ENCODE peak calls at places on chromosomes 5 and 9, in five cellular contexts. One of them, this sample, is unnamed.

GRCh38 chr9:35729700-35730485 is 2.1 kb downstream of the TLN1 start:
- DNase-seq in suprapubic skin: no peak
- DNase-seq in stimulated activated CD4-positive, alpha-beta T cell treated with anti-CD3 and anti-CD28 coated beads, TNF-alpha, amount 100 ng/mL, for 4 hours: no peak
- DNase-seq in GM04504: peak
- DNase-seq in NCI-H1092 treated with DMSO at 0.1 percent for 48 hours: no peak
- DNase-seq in this sample: no peak

GRCh38 chr5:60844429-60844890 is 391 bp upstream of the ELOVL7 start:
- DNase-seq in stimulated activated CD4-positive, alpha-beta T cell treated with anti-CD3 and anti-CD28 coated beads, TNF-alpha, amount 100 ng/mL, for 4 hours: no peak
- DNase-seq in suprapubic skin: no peak
- DNase-seq in NCI-H1092 treated with DMSO at 0.1 percent for 48 hours: no peak
- DNase-seq in GM04504: no peak
- DNase-seq in this sample: no peak

GRCh38 chr5:172646716-172647285 is 5.7 kb downstream of the NEURL1B start:
- DNase-seq in NCI-H1092 treated with DMSO at 0.1 percent for 48 hours: no peak
- DNase-seq in suprapubic skin: no peak
- DNase-seq in stimulated activated CD4-positive, alpha-beta T cell treated with anti-CD3 and anti-CD28 coated beads, TNF-alpha, amount 100 ng/mL, for 4 hours: no peak
- DNase-seq in GM04504: no peak
- DNase-seq in this sample: no peak

GRCh38 chr9:6584881-6585597 is 60.5 kb downstream of the GLDC start:
- DNase-seq in stimulated activated CD4-positive, alpha-beta T cell treated with anti-CD3 and anti-CD28 coated beads, TNF-alpha, amount 100 ng/mL, for 4 hours: no peak
- DNase-seq in NCI-H1092 treated with DMSO at 0.1 percent for 48 hours: peak
- DNase-seq in GM04504: no peak
- DNase-seq in suprapubic skin: no peak
- DNase-seq in this sample: no peak

GRCh38 chr9:16202913-16203734 is 650.3 kb downstream of the CCDC171 start:
- DNase-seq in stimulated activated CD4-positive, alpha-beta T cell treated with anti-CD3 and anti-CD28 coated beads, TNF-alpha, amount 100 ng/mL, for 4 hours: no peak
- DNase-seq in suprapubic skin: no peak
- DNase-seq in NCI-H1092 treated with DMSO at 0.1 percent for 48 hours: no peak
- DNase-seq in GM04504: peak
- DNase-seq in this sample: no peak

GRCh38 chr9:12813960-12814876 is 39.4 kb downstream of the LURAP1L start:
- DNase-seq in NCI-H1092 treated with DMSO at 0.1 percent for 48 hours: peak
- DNase-seq in stimulated activated CD4-positive, alpha-beta T cell treated with anti-CD3 and anti-CD28 coated beads, TNF-alpha, amount 100 ng/mL, for 4 hours: no peak
- DNase-seq in GM04504: peak
- DNase-seq in suprapubic skin: peak
- DNase-seq in this sample: peak

GRCh38 chr5:181045316-181045715 is 5.2 kb downstream of the BTNL9 start:
- DNase-seq in stimulated activated CD4-positive, alpha-beta T cell treated with anti-CD3 and anti-CD28 coated beads, TNF-alpha, amount 100 ng/mL, for 4 hours: no peak
- DNase-seq in NCI-H1092 treated with DMSO at 0.1 percent for 48 hours: no peak
- DNase-seq in suprapubic skin: no peak
- DNase-seq in GM04504: no peak
- DNase-seq in this sample: no peak

GRCh38 chr9:95874303-95874988 is 1.0 kb upstream of the ERCC6L2 start:
- DNase-seq in suprapubic skin: no peak
- DNase-seq in GM04504: no peak
- DNase-seq in NCI-H1092 treated with DMSO at 0.1 percent for 48 hours: no peak
- DNase-seq in stimulated activated CD4-positive, alpha-beta T cell treated with anti-CD3 and anti-CD28 coated beads, TNF-alpha, amount 100 ng/mL, for 4 hours: no peak
- DNase-seq in this sample: no peak

GRCh38 chr5:81626524-81626923 is 124.4 kb downstream of the SSBP2 start:
- DNase-seq in GM04504: no peak
- DNase-seq in suprapubic skin: no peak
- DNase-seq in NCI-H1092 treated with DMSO at 0.1 percent for 48 hours: no peak
- DNase-seq in stimulated activated CD4-positive, alpha-beta T cell treated with anti-CD3 and anti-CD28 coated beads, TNF-alpha, amount 100 ng/mL, for 4 hours: no peak
- DNase-seq in this sample: no peak

GRCh38 chr5:154311362-154311761 is 120.8 kb downstream of the GALNT10 start:
- DNase-seq in GM04504: no peak
- DNase-seq in stimulated activated CD4-positive, alpha-beta T cell treated with anti-CD3 and anti-CD28 coated beads, TNF-alpha, amount 100 ng/mL, for 4 hours: no peak
- DNase-seq in NCI-H1092 treated with DMSO at 0.1 percent for 48 hours: no peak
- DNase-seq in suprapubic skin: no peak
- DNase-seq in this sample: peak

GRCh38 chr5:57037355-57037754 is 85.4 kb upstream of the MIER3 start:
- DNase-seq in suprapubic skin: no peak
- DNase-seq in stimulated activated CD4-positive, alpha-beta T cell treated with anti-CD3 and anti-CD28 coated beads, TNF-alpha, amount 100 ng/mL, for 4 hours: no peak
- DNase-seq in GM04504: no peak
- DNase-seq in NCI-H1092 treated with DMSO at 0.1 percent for 48 hours: no peak
- DNase-seq in this sample: no peak

GRCh38 chr9:98318834-98319478 is 63.5 kb upstream of the TBC1D2 start:
- DNase-seq in NCI-H1092 treated with DMSO at 0.1 percent for 48 hours: no peak
- DNase-seq in stimulated activated CD4-positive, alpha-beta T cell treated with anti-CD3 and anti-CD28 coated beads, TNF-alpha, amount 100 ng/mL, for 4 hours: no peak
- DNase-seq in GM04504: no peak
- DNase-seq in suprapubic skin: no peak
- DNase-seq in this sample: no peak

GRCh38 chr9:73183917-73184861 is 32.5 kb downstream of the ANXA1 start:
- DNase-seq in GM04504: no peak
- DNase-seq in NCI-H1092 treated with DMSO at 0.1 percent for 48 hours: peak
- DNase-seq in suprapubic skin: no peak
- DNase-seq in stimulated activated CD4-positive, alpha-beta T cell treated with anti-CD3 and anti-CD28 coated beads, TNF-alpha, amount 100 ng/mL, for 4 hours: no peak
- DNase-seq in this sample: no peak

GRCh38 chr9:71243951-71244350 is 122.5 kb upstream of the TRPM3 start:
- DNase-seq in GM04504: no peak
- DNase-seq in stimulated activated CD4-positive, alpha-beta T cell treated with anti-CD3 and anti-CD28 coated beads, TNF-alpha, amount 100 ng/mL, for 4 hours: no peak
- DNase-seq in NCI-H1092 treated with DMSO at 0.1 percent for 48 hours: no peak
- DNase-seq in suprapubic skin: no peak
- DNase-seq in this sample: no peak

GRCh38 chr9:2234371-2234893 is 219.3 kb downstream of the SMARCA2 start:
- DNase-seq in stimulated activated CD4-positive, alpha-beta T cell treated with anti-CD3 and anti-CD28 coated beads, TNF-alpha, amount 100 ng/mL, for 4 hours: no peak
- DNase-seq in suprapubic skin: no peak
- DNase-seq in GM04504: no peak
- DNase-seq in NCI-H1092 treated with DMSO at 0.1 percent for 48 hours: peak
- DNase-seq in this sample: no peak

GRCh38 chr9:136308262-136309053 is 4.6 kb upstream of the CCDC187 start:
- DNase-seq in NCI-H1092 treated with DMSO at 0.1 percent for 48 hours: no peak
- DNase-seq in stimulated activated CD4-positive, alpha-beta T cell treated with anti-CD3 and anti-CD28 coated beads, TNF-alpha, amount 100 ng/mL, for 4 hours: no peak
- DNase-seq in suprapubic skin: no peak
- DNase-seq in GM04504: no peak
- DNase-seq in this sample: no peak

GRCh38 chr5:136174021-136174659 is 18.8 kb downstream of the SMIM32 start:
- DNase-seq in GM04504: peak
- DNase-seq in suprapubic skin: no peak
- DNase-seq in stimulated activated CD4-positive, alpha-beta T cell treated with anti-CD3 and anti-CD28 coated beads, TNF-alpha, amount 100 ng/mL, for 4 hours: no peak
- DNase-seq in NCI-H1092 treated with DMSO at 0.1 percent for 48 hours: peak
- DNase-seq in this sample: no peak

GRCh38 chr5:149780043-149780737 is 50.1 kb downstream of the PPARGC1B start:
- DNase-seq in stimulated activated CD4-positive, alpha-beta T cell treated with anti-CD3 and anti-CD28 coated beads, TNF-alpha, amount 100 ng/mL, for 4 hours: no peak
- DNase-seq in GM04504: no peak
- DNase-seq in suprapubic skin: no peak
- DNase-seq in NCI-H1092 treated with DMSO at 0.1 percent for 48 hours: no peak
- DNase-seq in this sample: no peak

GRCh38 chr5:80973027-80973426 is 12.9 kb downstream of the RASGRF2 start:
- DNase-seq in GM04504: no peak
- DNase-seq in suprapubic skin: no peak
- DNase-seq in stimulated activated CD4-positive, alpha-beta T cell treated with anti-CD3 and anti-CD28 coated beads, TNF-alpha, amount 100 ng/mL, for 4 hours: no peak
- DNase-seq in NCI-H1092 treated with DMSO at 0.1 percent for 48 hours: no peak
- DNase-seq in this sample: no peak

GRCh38 chr9:133989554-133990365 is 2.4 kb downstream of the VAV2 start:
- DNase-seq in stimulated activated CD4-positive, alpha-beta T cell treated with anti-CD3 and anti-CD28 coated beads, TNF-alpha, amount 100 ng/mL, for 4 hours: no peak
- DNase-seq in NCI-H1092 treated with DMSO at 0.1 percent for 48 hours: no peak
- DNase-seq in suprapubic skin: peak
- DNase-seq in GM04504: no peak
- DNase-seq in this sample: no peak

GRCh38 chr5:125575561-125576504 is 829.4 kb upstream of the ZNF608 start:
- DNase-seq in stimulated activated CD4-positive, alpha-beta T cell treated with anti-CD3 and anti-CD28 coated beads, TNF-alpha, amount 100 ng/mL, for 4 hours: no peak
- DNase-seq in GM04504: no peak
- DNase-seq in suprapubic skin: no peak
- DNase-seq in NCI-H1092 treated with DMSO at 0.1 percent for 48 hours: peak
- DNase-seq in this sample: no peak

GRCh38 chr5:175811594-175811993 is 59.8 kb upstream of the CPLX2 start:
- DNase-seq in GM04504: no peak
- DNase-seq in NCI-H1092 treated with DMSO at 0.1 percent for 48 hours: no peak
- DNase-seq in stimulated activated CD4-positive, alpha-beta T cell treated with anti-CD3 and anti-CD28 coated beads, TNF-alpha, amount 100 ng/mL, for 4 hours: no peak
- DNase-seq in suprapubic skin: no peak
- DNase-seq in this sample: no peak

GRCh38 chr9:83197611-83198010 is 134.7 kb upstream of the RASEF start:
- DNase-seq in NCI-H1092 treated with DMSO at 0.1 percent for 48 hours: peak
- DNase-seq in GM04504: no peak
- DNase-seq in suprapubic skin: no peak
- DNase-seq in stimulated activated CD4-positive, alpha-beta T cell treated with anti-CD3 and anti-CD28 coated beads, TNF-alpha, amount 100 ng/mL, for 4 hours: no peak
- DNase-seq in this sample: no peak

GRCh38 chr5:20469792-20470191 is 481.8 kb upstream of the CDH18 start:
- DNase-seq in NCI-H1092 treated with DMSO at 0.1 percent for 48 hours: no peak
- DNase-seq in suprapubic skin: no peak
- DNase-seq in GM04504: no peak
- DNase-seq in stimulated activated CD4-positive, alpha-beta T cell treated with anti-CD3 and anti-CD28 coated beads, TNF-alpha, amount 100 ng/mL, for 4 hours: no peak
- DNase-seq in this sample: no peak

GRCh38 chr9:133000842-133001241 is 22.3 kb downstream of the GFI1B start:
- DNase-seq in GM04504: no peak
- DNase-seq in NCI-H1092 treated with DMSO at 0.1 percent for 48 hours: no peak
- DNase-seq in stimulated activated CD4-positive, alpha-beta T cell treated with anti-CD3 and anti-CD28 coated beads, TNF-alpha, amount 100 ng/mL, for 4 hours: no peak
- DNase-seq in suprapubic skin: no peak
- DNase-seq in this sample: no peak

GRCh38 chr5:61319388-61320146 is 12.5 kb upstream of the ZSWIM6 start:
- DNase-seq in GM04504: no peak
- DNase-seq in stimulated activated CD4-positive, alpha-beta T cell treated with anti-CD3 and anti-CD28 coated beads, TNF-alpha, amount 100 ng/mL, for 4 hours: no peak
- DNase-seq in NCI-H1092 treated with DMSO at 0.1 percent for 48 hours: no peak
- DNase-seq in suprapubic skin: no peak
- DNase-seq in this sample: no peak

GRCh38 chr9:99445920-99446319 is 223.8 kb downstream of the SEC61B start:
- DNase-seq in GM04504: no peak
- DNase-seq in stimulated activated CD4-positive, alpha-beta T cell treated with anti-CD3 and anti-CD28 coated beads, TNF-alpha, amount 100 ng/mL, for 4 hours: no peak
- DNase-seq in suprapubic skin: no peak
- DNase-seq in NCI-H1092 treated with DMSO at 0.1 percent for 48 hours: no peak
- DNase-seq in this sample: no peak

GRCh38 chr5:79856456-79857055 is 134.5 kb downstream of the MTX3 start:
- DNase-seq in suprapubic skin: no peak
- DNase-seq in NCI-H1092 treated with DMSO at 0.1 percent for 48 hours: no peak
- DNase-seq in stimulated activated CD4-positive, alpha-beta T cell treated with anti-CD3 and anti-CD28 coated beads, TNF-alpha, amount 100 ng/mL, for 4 hours: no peak
- DNase-seq in GM04504: no peak
- DNase-seq in this sample: no peak

GRCh38 chr5:73236541-73237128 is 63.6 kb downstream of the TMEM174 start:
- DNase-seq in stimulated activated CD4-positive, alpha-beta T cell treated with anti-CD3 and anti-CD28 coated beads, TNF-alpha, amount 100 ng/mL, for 4 hours: no peak
- DNase-seq in GM04504: no peak
- DNase-seq in suprapubic skin: no peak
- DNase-seq in NCI-H1092 treated with DMSO at 0.1 percent for 48 hours: no peak
- DNase-seq in this sample: no peak

GRCh38 chr5:178527458-178528307 is 62.5 kb downstream of the COL23A1 start:
- DNase-seq in suprapubic skin: no peak
- DNase-seq in NCI-H1092 treated with DMSO at 0.1 percent for 48 hours: no peak
- DNase-seq in GM04504: no peak
- DNase-seq in stimulated activated CD4-positive, alpha-beta T cell treated with anti-CD3 and anti-CD28 coated beads, TNF-alpha, amount 100 ng/mL, for 4 hours: no peak
- DNase-seq in this sample: no peak

GRCh38 chr5:101943784-101944183 is 352.3 kb downstream of the SLCO4C1 start:
- DNase-seq in GM04504: no peak
- DNase-seq in suprapubic skin: no peak
- DNase-seq in NCI-H1092 treated with DMSO at 0.1 percent for 48 hours: no peak
- DNase-seq in stimulated activated CD4-positive, alpha-beta T cell treated with anti-CD3 and anti-CD28 coated beads, TNF-alpha, amount 100 ng/mL, for 4 hours: no peak
- DNase-seq in this sample: no peak

GRCh38 chr5:172731286-172732073 is 39.5 kb downstream of the DUSP1 start:
- DNase-seq in stimulated activated CD4-positive, alpha-beta T cell treated with anti-CD3 and anti-CD28 coated beads, TNF-alpha, amount 100 ng/mL, for 4 hours: no peak
- DNase-seq in NCI-H1092 treated with DMSO at 0.1 percent for 48 hours: no peak
- DNase-seq in suprapubic skin: no peak
- DNase-seq in GM04504: no peak
- DNase-seq in this sample: no peak

GRCh38 chr5:57199866-57200265 is 26.0 kb downstream of the GPBP1 start:
- DNase-seq in suprapubic skin: no peak
- DNase-seq in stimulated activated CD4-positive, alpha-beta T cell treated with anti-CD3 and anti-CD28 coated beads, TNF-alpha, amount 100 ng/mL, for 4 hours: no peak
- DNase-seq in GM04504: no peak
- DNase-seq in NCI-H1092 treated with DMSO at 0.1 percent for 48 hours: no peak
- DNase-seq in this sample: no peak

This sample was measured in upper lobe of left lung.